ENCODE peak calls at places on chromosome 16, in six cellular contexts. F is left lobe of liver, K is posterior cingulate gyrus, Q is NCI-H460, D is SK-N-SH, B is fibroblast of the conjunctiva. O is an unnamed sample.

GRCh38 chr16:2897110-2897509 is 14.1 kb downstream of the FLYWCH2 start:
- DNase-seq in D (no peak), K (no peak), B (no peak), F (no peak), Q (no peak), O (no peak)

GRCh38 chr16:777826-778225 is 10.4 kb downstream of the RPUSD1 start:
- DNase-seq in D (no peak), B (no peak), K (no peak), F (no peak), Q (no peak), O (no peak)

GRCh38 chr16:84144859-84145639 is at the start of the genes DNAAF1 and HSDL1:
- DNase-seq in D (peak), F (peak), B (peak), Q (peak), K (peak), O (peak)

GRCh38 chr16:71627631-71628236 is 1.8 kb downstream of the MARVELD3 start:
- DNase-seq in D (peak), B (no peak), F (no peak), Q (no peak), K (no peak), O (no peak)

GRCh38 chr16:21598676-21599157 is 660 bp upstream of the METTL9 start:
- DNase-seq in D (no peak), F (no peak), B (no peak), K (no peak), Q (no peak), O (no peak)

GRCh38 chr16:23509763-23510153 is 536 bp downstream of the GGA2 start:
- DNase-seq in F (no peak), B (no peak), Q (no peak), D (no peak), K (no peak), O (peak)

GRCh38 chr16:27154573-27155521 is 48.5 kb upstream of the KDM8 start:
- DNase-seq in D (peak), F (peak), K (peak), Q (peak), B (no peak), O (peak)

GRCh38 chr16:80459331-80459777 is 81.4 kb upstream of the DYNLRB2 start:
- DNase-seq in K (no peak), D (no peak), Q (no peak), B (no peak), F (peak), O (no peak)

GRCh38 chr16:50280932-50281331 is 14.6 kb downstream of the ADCY7 start:
- DNase-seq in B (no peak), K (peak), D (no peak), Q (no peak), F (no peak), O (no peak)

GRCh38 chr16:27421961-27422740 is 20.2 kb downstream of the IL21R start:
- DNase-seq in K (no peak), F (no peak), B (no peak), D (no peak), Q (no peak), O (no peak)

GRCh38 chr16:78211200-78211599 is 111.7 kb downstream of the WWOX start:
- DNase-seq in D (no peak), F (no peak), K (no peak), Q (no peak), B (no peak), O (no peak)

GRCh38 chr16:80731915-80732314 is 72.5 kb downstream of the CDYL2 start:
- DNase-seq in Q (no peak), D (no peak), F (no peak), B (no peak), K (no peak), O (no peak)

GRCh38 chr16:4776141-4776705 is 9.3 kb upstream of the ZNF500 start:
- DNase-seq in F (no peak), B (no peak), Q (no peak), D (no peak), K (no peak), O (no peak)

GRCh38 chr16:82609140-82609539 is 17.6 kb upstream of the CDH13 start:
- DNase-seq in Q (no peak), D (no peak), B (no peak), K (no peak), F (no peak), O (no peak)

GRCh38 chr16:4661661-4662060 is 31.7 kb upstream of the NUDT16L1 start:
- DNase-seq in B (no peak), D (no peak), F (no peak), K (peak), Q (no peak), O (no peak)

GRCh38 chr16:74865922-74866598 is 91.4 kb upstream of the FA2H start:
- DNase-seq in B (no peak), K (no peak), Q (no peak), D (no peak), F (no peak), O (peak)

GRCh38 chr16:58269526-58269925 is 25.3 kb downstream of the PRSS54 start:
- DNase-seq in D (no peak), K (no peak), B (no peak), Q (no peak), F (no peak), O (no peak)

GRCh38 chr16:11843206-11843605 is 8.1 kb downstream of the RSL1D1 start:
- DNase-seq in D (no peak), Q (no peak), B (no peak), K (no peak), F (peak), O (no peak)

GRCh38 chr16:3577302-3577752 is at the start of gene NLRC3:
- DNase-seq in Q (no peak), K (no peak), D (no peak), F (no peak), B (no peak), O (no peak)

GRCh38 chr16:569445-570254 is at the start of gene PIGQ:
- DNase-seq in D (peak), F (peak), Q (peak), B (no peak), K (peak), O (no peak)

GRCh38 chr16:7547736-7548135 is 215.1 kb downstream of the RBFOX1 start:
- DNase-seq in K (no peak), Q (no peak), F (no peak), D (no peak), B (no peak), O (no peak)

GRCh38 chr16:49604602-49605001 is 231.0 kb downstream of the C16orf78 start:
- DNase-seq in K (no peak), D (no peak), B (no peak), F (peak), Q (no peak), O (peak)

GRCh38 chr16:66695935-66696668 is 441 bp downstream of the CMTM4 start:
- DNase-seq in K (peak), F (peak), Q (no peak), B (no peak), D (no peak), O (peak)

GRCh38 chr16:58236231-58236690 is 38.4 kb upstream of the CSNK2A2 start:
- DNase-seq in Q (peak), D (peak), B (peak), K (peak), F (peak), O (peak)

GRCh38 chr16:85151603-85152413 is 39.5 kb upstream of the CIBAR2 start:
- DNase-seq in F (peak), B (peak), D (peak), K (peak), Q (no peak), O (no peak)

GRCh38 chr16:11535494-11535893 is 51.2 kb downstream of the LITAF start:
- DNase-seq in F (peak), K (no peak), B (no peak), D (no peak), Q (no peak), O (no peak)

GRCh38 chr16:106623-107324 is 28.7 kb downstream of the MPG start:
- DNase-seq in B (peak), F (no peak), D (peak), K (no peak), Q (peak), O (peak)

GRCh38 chr16:56425439-56425832 is at the start of gene AMFR:
- DNase-seq in F (peak), B (peak), D (peak), K (peak), Q (peak), O (peak)

GRCh38 chr16:85686912-85687591 is 1.7 kb downstream of the GINS2 start:
- DNase-seq in B (no peak), K (no peak), D (no peak), F (no peak), Q (no peak), O (no peak)

GRCh38 chr16:26569793-26570192 is 496.9 kb upstream of the C16orf82 start:
- DNase-seq in D (no peak), Q (no peak), K (no peak), F (no peak), B (no peak), O (no peak)

GRCh38 chr16:58393138-58393504 is 850 bp downstream of the GINS3 start:
- DNase-seq in F (no peak), D (peak), B (peak), Q (peak), K (no peak), O (no peak)

GRCh38 chr16:54052271-54052670 is 234.3 kb downstream of the IRX3 start:
- DNase-seq in Q (no peak), D (no peak), B (no peak), K (no peak), F (no peak), O (no peak)

GRCh38 chr16:83903739-83904138 is 4.8 kb downstream of the MLYCD start:
- DNase-seq in D (no peak), F (no peak), K (no peak), B (no peak), Q (no peak), O (no peak)

GRCh38 chr16:3150346-3151218 is 15.8 kb downstream of the ZNF213 start:
- DNase-seq in K (peak), B (peak), Q (peak), F (peak), D (peak), O (peak)

GRCh38 chr16:73095885-73096341 is 48.0 kb upstream of the ZFHX3 start:
- DNase-seq in D (peak), K (no peak), Q (no peak), B (no peak), F (no peak), O (no peak)

GRCh38 chr16:85733839-85734170 is 17.1 kb downstream of the C16orf74 start:
- DNase-seq in B (no peak), D (peak), K (no peak), Q (no peak), F (no peak), O (peak)